ENCODE peak calls at places on chromosome 17, in five cellular contexts. Z, L, G, P and O are unnamed samples.

GRCh38 chr17:82729479-82730260 is 5.7 kb upstream of the FN3K start:
- DNase-seq in Z (no peak), L (no peak), P (no peak), G (no peak), O (no peak)

GRCh38 chr17:63646492-63646815 is 24.2 kb downstream of the MAP3K3 start:
- DNase-seq in P (peak), Z (no peak), G (no peak), L (no peak), O (no peak)

GRCh38 chr17:60392845-60393702 is 1.1 kb upstream of the USP32 start:
- DNase-seq in Z (no peak), G (peak), P (peak), L (peak), O (no peak)

GRCh38 chr17:33389506-33390141 is 96.5 kb upstream of the ASIC2 start:
- DNase-seq in L (peak), G (no peak), P (no peak), Z (no peak), O (no peak)

GRCh38 chr17:2954898-2955445 is 108.4 kb downstream of the OR1D5 start:
- DNase-seq in L (peak), G (no peak), Z (no peak), P (peak), O (peak)

GRCh38 chr17:9002236-9002609 is 19.1 kb upstream of the NTN1 start:
- DNase-seq in L (no peak), Z (no peak), G (no peak), P (no peak), O (peak)

GRCh38 chr17:38329808-38330730 is 13.7 kb downstream of the GPR179 start:
- DNase-seq in L (no peak), P (no peak), G (no peak), Z (no peak), O (no peak)

GRCh38 chr17:50834786-50835562 is 412 bp upstream of the WFIKKN2 start:
- DNase-seq in G (no peak), L (peak), P (no peak), Z (no peak), O (no peak)

GRCh38 chr17:50501054-50501453 is 7.2 kb upstream of the MYCBPAP start:
- DNase-seq in P (peak), Z (no peak), L (peak), G (no peak), O (no peak)

GRCh38 chr17:63545302-63545928 is 4.9 kb upstream of the DCAF7 start:
- DNase-seq in G (no peak), L (no peak), P (no peak), Z (no peak), O (no peak)

GRCh38 chr17:79423811-79424465 is 186.9 kb downstream of the RBFOX3 start:
- DNase-seq in G (no peak), Z (peak), P (no peak), L (no peak), O (no peak)

GRCh38 chr17:80889897-80890550 is 101.6 kb upstream of the CHMP6 start:
- DNase-seq in P (no peak), L (no peak), Z (peak), G (no peak), O (no peak)

GRCh38 chr17:80124351-80124981 is 22.5 kb downstream of the EIF4A3 start:
- DNase-seq in P (no peak), Z (no peak), L (no peak), G (peak), O (no peak)

GRCh38 chr17:75406222-75406615 is 741 bp upstream of the GRB2 start:
- DNase-seq in P (peak), Z (no peak), L (peak), G (no peak), O (no peak)

GRCh38 chr17:7945651-7946050 is 13.6 kb downstream of the CNTROB start:
- DNase-seq in G (no peak), P (no peak), Z (no peak), L (no peak), O (no peak)

GRCh38 chr17:17771498-17772201 is 65.1 kb downstream of the SREBF1 start:
- DNase-seq in Z (no peak), G (no peak), P (no peak), L (no peak), O (no peak)

GRCh38 chr17:62750502-62751349 is 57.4 kb downstream of the MARCHF10 start:
- DNase-seq in Z (no peak), L (no peak), P (no peak), G (no peak), O (no peak)

GRCh38 chr17:79591014-79591590 is 19.7 kb downstream of the RBFOX3 start:
- DNase-seq in Z (no peak), L (no peak), P (no peak), G (no peak), O (no peak)

GRCh38 chr17:63475491-63476412 is 1.1 kb upstream of the ACE start:
- DNase-seq in Z (no peak), G (no peak), P (no peak), L (no peak), O (no peak)

GRCh38 chr17:56130030-56130429 is 23.2 kb upstream of the ANKFN1 start:
- DNase-seq in P (no peak), G (no peak), Z (no peak), L (no peak), O (no peak)

GRCh38 chr17:35242158-35242804 is 591 bp upstream of the SLFN5 start:
- DNase-seq in G (peak), L (no peak), P (peak), Z (peak), O (no peak)

GRCh38 chr17:40063915-40064531 is 1.3 kb downstream of the THRA start:
- DNase-seq in L (no peak), G (no peak), Z (no peak), P (no peak), O (no peak)

GRCh38 chr17:64950871-64951270 is 31.6 kb upstream of the LRRC37A3 start:
- DNase-seq in Z (no peak), L (no peak), P (no peak), G (no peak), O (no peak)

GRCh38 chr17:72126575-72127486 is 6.0 kb downstream of the SOX9 start:
- DNase-seq in P (no peak), Z (no peak), G (no peak), L (peak), O (no peak)

GRCh38 chr17:73519621-73520368 is 124.5 kb downstream of the SDK2 start:
- DNase-seq in Z (peak), G (no peak), L (no peak), P (no peak), O (no peak)

GRCh38 chr17:30002088-30002487 is 60.7 kb downstream of the EFCAB5 start:
- DNase-seq in Z (no peak), L (no peak), G (no peak), P (no peak), O (no peak)

GRCh38 chr17:30000001-30000754 is 58.7 kb downstream of the EFCAB5 start:
- DNase-seq in G (no peak), Z (no peak), P (peak), L (no peak), O (no peak)

GRCh38 chr17:30000755-30001257 is 59.4 kb downstream of the EFCAB5 start:
- DNase-seq in Z (no peak), L (no peak), G (no peak), P (no peak), O (no peak)

DNA sequence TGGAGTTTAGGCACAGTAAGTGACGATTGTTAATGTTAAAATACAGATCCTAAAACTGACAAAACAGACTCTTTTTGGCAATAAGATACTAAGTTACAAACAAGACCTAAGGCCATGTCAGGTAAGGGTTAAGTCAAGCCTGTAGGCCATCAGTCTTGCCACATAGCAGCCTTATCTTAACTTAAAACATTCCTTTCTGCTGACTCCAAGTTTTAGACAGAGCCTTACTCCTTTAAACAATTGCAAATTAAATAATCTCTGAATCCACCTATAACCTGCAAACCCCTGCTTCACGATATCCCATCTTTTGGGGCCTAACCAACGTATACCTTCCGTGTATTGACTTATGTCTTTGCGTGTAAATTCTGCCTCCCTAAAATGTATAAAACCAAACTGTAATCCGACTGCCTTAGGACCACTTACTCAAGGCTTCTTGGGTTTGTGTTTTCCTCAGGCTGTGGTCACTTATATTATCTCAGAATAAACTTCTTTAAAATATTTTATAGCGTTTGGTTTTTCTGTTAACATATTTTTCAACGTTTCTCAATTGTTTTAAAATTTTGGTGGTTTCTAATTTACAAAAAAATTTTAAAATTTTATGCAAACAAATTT is 64.4 kb downstream of the EFCAB5 start:
- DNase-seq in Z (no peak), G (no peak), L (peak), P (no peak), O (no peak)
- TF ChIP-seq CTCF in Z (no peak), G (no peak), L (no peak), P (no peak), O (no peak)

GRCh38 chr17:11909348-11909747 is 87.9 kb downstream of the ZNF18 start:
- DNase-seq in L (no peak), G (no peak), Z (no peak), P (no peak), O (no peak)
- TF ChIP-seq CTCF in L (no peak), G (no peak), Z (no peak), P (peak), O (no peak)

DNA sequence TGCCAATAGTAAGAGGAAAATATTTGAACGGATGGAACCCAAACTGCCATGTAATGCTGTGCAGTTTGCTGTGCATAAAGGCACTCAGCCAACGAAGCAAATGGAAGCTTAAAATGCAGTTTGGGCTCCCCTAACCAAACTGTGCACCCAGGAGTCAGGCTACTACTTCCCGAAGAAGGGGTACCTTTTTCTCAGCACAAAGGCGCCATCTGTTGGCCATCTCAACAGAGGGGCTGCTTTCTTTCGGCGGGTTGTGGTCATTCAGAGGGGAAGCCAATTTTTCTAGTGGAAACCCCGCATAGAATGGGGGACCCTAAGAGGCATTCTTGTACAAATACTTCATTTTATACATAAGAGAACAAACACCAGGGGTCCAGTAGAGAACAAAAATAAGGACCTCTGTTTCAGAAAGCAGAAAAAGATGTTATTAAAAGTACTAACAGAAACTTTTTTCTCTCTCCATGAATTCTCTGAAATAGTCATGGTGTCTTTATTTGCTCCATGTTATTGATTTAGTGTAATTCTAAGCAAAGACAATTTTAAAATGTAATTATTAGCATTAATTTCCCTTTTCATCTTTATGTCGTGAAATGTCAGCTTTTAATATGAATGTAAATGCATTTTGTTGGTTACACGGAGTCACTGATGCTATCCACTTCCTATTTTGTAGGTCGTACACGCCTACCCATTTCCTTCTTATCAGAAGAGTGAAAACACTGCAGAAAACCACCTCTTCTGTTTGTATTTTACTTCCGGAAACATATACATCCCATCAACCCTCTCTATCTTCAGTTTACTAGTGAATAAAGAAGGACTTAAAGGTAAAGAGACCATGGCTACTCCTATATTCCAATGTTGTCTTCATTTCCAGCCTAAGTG is 453.3 kb downstream of the KCNJ2 start:
- DNase-seq in L (peak), Z (peak), P (peak), G (peak), O (no peak)
- TF ChIP-seq CTCF in L (peak), Z (peak), P (peak), G (peak), O (peak)

GRCh38 chr17:53032861-53033271 is 789.9 kb upstream of the KIF2B start:
- DNase-seq in P (peak), G (peak), L (no peak), Z (no peak), O (no peak)
- TF ChIP-seq CTCF in P (peak), G (peak), L (no peak), Z (peak), O (peak)

DNA sequence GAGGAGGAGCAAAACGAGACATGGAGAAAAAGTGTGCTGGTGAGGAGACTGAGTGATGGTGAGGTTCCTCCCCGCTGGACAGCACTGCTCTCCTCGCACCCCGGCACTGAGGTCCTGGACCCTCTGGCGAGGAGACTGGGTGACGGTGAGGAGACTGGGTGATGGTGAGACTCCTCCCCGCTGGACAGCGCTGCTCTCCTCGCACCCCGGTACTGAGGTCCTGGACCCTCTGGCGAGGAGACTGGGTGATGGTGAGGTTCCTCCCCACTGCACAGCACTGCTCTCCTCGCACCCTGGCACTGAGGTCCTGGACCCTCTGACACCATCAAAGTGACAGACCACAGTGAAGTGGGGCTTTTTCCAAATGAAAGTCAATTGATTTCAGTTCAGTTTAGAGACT is 10.9 kb downstream of the PITPNA start:
- DNase-seq in G (no peak), Z (no peak), L (no peak), P (no peak), O (no peak)
- TF ChIP-seq CTCF in G (no peak), Z (no peak), L (no peak), P (no peak), O (no peak)

DNA sequence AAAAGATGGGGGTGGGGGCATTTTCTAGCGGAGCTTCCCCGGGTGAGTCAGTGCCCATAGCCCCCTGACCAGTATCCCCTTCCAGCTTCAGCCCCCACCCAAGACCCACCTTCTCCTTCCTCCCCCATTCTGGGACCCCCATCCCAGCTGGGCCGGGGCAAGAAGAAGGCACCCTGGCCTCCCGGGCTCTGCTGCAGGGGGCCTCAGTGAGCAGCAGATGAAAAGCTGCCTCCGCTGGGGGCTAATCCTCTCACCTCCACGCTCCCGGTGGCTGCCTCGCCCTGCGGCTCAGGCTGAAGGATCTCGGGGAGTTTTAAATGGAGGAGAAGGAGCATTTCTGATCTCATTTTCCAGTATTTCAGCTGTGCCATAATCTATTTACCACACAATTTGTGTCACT is 313.5 kb upstream of the TNRC6C start:
- DNase-seq in L (no peak), P (no peak), G (no peak), Z (peak), O (no peak)
- TF ChIP-seq CTCF in L (no peak), P (peak), G (no peak), Z (peak), O (no peak)